ENCODE peak calls at places on chromosomes 1 and 21, in five cellular contexts. F, L, W, H and K are unnamed samples.

GRCh38 chr1:213641312-213641711 is 346.5 kb upstream of the PROX1 start:
- DNase-seq in F (no peak), L (no peak), W (no peak), H (no peak), K (no peak)

GRCh38 chr21:34642211-34643075 is 26.4 kb upstream of the CLIC6 start:
- DNase-seq in F (no peak), L (no peak), W (no peak), H (no peak), K (no peak)

GRCh38 chr1:185162491-185162890 is 5.5 kb downstream of the SWT1 start:
- DNase-seq in F (no peak), L (no peak), W (no peak), H (no peak), K (no peak)

GRCh38 chr1:23555225-23555801 is 4.0 kb downstream of the ID3 start:
- DNase-seq in F (no peak), L (peak; percentile 40), W (no peak), H (peak; percentile 69), K (peak; percentile 47)

GRCh38 chr21:31220567-31220966 is 123.5 kb downstream of the TIAM1 start:
- DNase-seq in F (no peak), L (no peak), W (no peak), H (no peak), K (no peak)

GRCh38 chr1:43147625-43148319 is 24.3 kb downstream of the EBNA1BP2 start:
- DNase-seq in F (peak; percentile 94), L (peak; percentile 73), W (peak; percentile 71), H (peak; percentile 60), K (peak; percentile 83)

GRCh38 chr1:93993731-93994130 is 84.5 kb upstream of the GCLM start:
- DNase-seq in F (no peak), L (no peak), W (no peak), H (no peak), K (no peak)

GRCh38 chr1:99472893-99473292 is 173.0 kb upstream of the PALMD start:
- DNase-seq in F (no peak), L (no peak), W (no peak), H (no peak), K (no peak)

GRCh38 chr1:40004857-40005256 is 35.7 kb upstream of the CAP1 start:
- DNase-seq in F (no peak), L (no peak), W (no peak), H (no peak), K (no peak)

GRCh38 chr1:28037946-28038345 is 50.5 kb downstream of the EYA3 start:
- DNase-seq in F (no peak), L (no peak), W (no peak), H (no peak), K (no peak)

GRCh38 chr1:241551759-241552638 is 19.8 kb downstream of the KMO start:
- DNase-seq in F (no peak), L (no peak), W (no peak), H (peak; percentile 34), K (no peak)

GRCh38 chr1:183215076-183215720 is 29.1 kb downstream of the LAMC2 start:
- DNase-seq in F (no peak), L (no peak), W (no peak), H (no peak), K (no peak)

GRCh38 chr1:245645894-245646293 is 491.1 kb downstream of the KIF26B start:
- DNase-seq in F (no peak), L (no peak), W (no peak), H (no peak), K (no peak)

GRCh38 chr1:245648749-245649517 is 494.1 kb downstream of the KIF26B start:
- DNase-seq in F (no peak), L (no peak), W (no peak), H (no peak), K (no peak)

GRCh38 chr1:245650441-245650840 is 495.7 kb downstream of the KIF26B start:
- DNase-seq in F (no peak), L (no peak), W (no peak), H (no peak), K (no peak)

GRCh38 chr1:245641384-245641783 is 486.6 kb downstream of the KIF26B start:
- DNase-seq in F (no peak), L (no peak), W (no peak), H (no peak), K (no peak)

GRCh38 chr1:245645406-245645805 is 490.6 kb downstream of the KIF26B start:
- DNase-seq in F (no peak), L (no peak), W (no peak), H (no peak), K (no peak)
- H3K4me3 ChIP-seq in F (no peak overlapping the region), L (no peak overlapping the region), W (no peak overlapping the region), H (no peak overlapping the region), K (no peak overlapping the region)

GRCh38 chr1:113211467-113211866 is 138.5 kb downstream of the LRIG2 start:
- DNase-seq in F (no peak), L (no peak), W (no peak), H (no peak), K (no peak)
- H3K27ac ChIP-seq in F (no peak overlapping the region), L (no peak overlapping the region), W (no peak overlapping the region), H (no peak overlapping the region), K (no peak overlapping the region)

GRCh38 chr1:6624712-6625578 is at the start of gene THAP3:
- DNase-seq in F (no peak), L (peak; percentile 86), W (peak; percentile 85), H (peak; percentile 91), K (peak; percentile 86)
- TF ChIP-seq POLR2A in F (peak; percentile 25), L (no peak), W (peak; percentile 9), H (peak; percentile 40), K (no peak)

GRCh38 chr1:24714859-24715520 is 30.3 kb upstream of the CLIC4 start:
- DNase-seq in F (no peak), L (no peak), W (no peak), H (no peak), K (no peak)

GRCh38 chr1:24715658-24716057 is 29.6 kb upstream of the CLIC4 start:
- DNase-seq in F (no peak), L (no peak), W (no peak), H (no peak), K (no peak)

GRCh38 chr1:24720152-24720551 is 25.1 kb upstream of the CLIC4 start:
- DNase-seq in F (no peak), L (peak; percentile 70), W (peak; percentile 89), H (peak; percentile 93), K (peak; percentile 62)

GRCh38 chr1:24721533-24721932 is 23.7 kb upstream of the CLIC4 start:
- DNase-seq in F (no peak), L (no peak), W (no peak), H (no peak), K (no peak)

GRCh38 chr1:24717867-24718650 is 27.2 kb upstream of the CLIC4 start:
- DNase-seq in F (no peak), L (no peak), W (no peak), H (no peak), K (no peak)
- H3K4me3 ChIP-seq in F (no peak overlapping the region), L (no peak overlapping the region), W (no peak overlapping the region), H (no peak overlapping the region), K (no peak overlapping the region)

GRCh38 chr1:106768501-106768900 is 288.0 kb upstream of the PRMT6 start:
- DNase-seq in F (no peak), L (no peak), W (no peak), H (no peak), K (no peak)

GRCh38 chr1:106768077-106768476 is 288.4 kb upstream of the PRMT6 start:
- DNase-seq in F (no peak), L (no peak), W (no peak), H (no peak), K (no peak)

DNA sequence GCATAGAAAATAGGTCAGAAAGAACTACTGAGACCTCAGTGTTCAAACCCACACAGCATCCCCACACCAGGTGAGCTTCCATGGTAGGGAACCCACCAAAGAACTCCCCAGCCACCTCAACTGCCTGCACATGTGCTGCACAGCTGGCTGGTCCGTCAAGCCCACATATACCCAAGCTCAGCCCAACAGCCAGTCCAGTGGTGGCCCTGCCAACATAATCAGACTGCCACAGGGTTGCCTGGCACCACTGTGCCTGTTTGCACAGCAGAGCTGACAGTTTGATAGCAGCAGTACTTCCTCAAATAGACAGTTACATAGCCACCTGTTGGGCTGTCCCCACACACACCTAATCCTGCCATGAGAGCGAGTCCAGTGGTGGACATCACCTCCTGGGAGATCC is 283.3 kb upstream of the PRMT6 start:
- DNase-seq in F (no peak), L (no peak), W (no peak), H (no peak), K (no peak)
- H3K27ac ChIP-seq in F (no peak overlapping the region), L (no peak overlapping the region), W (no peak overlapping the region), H (no peak overlapping the region), K (no peak overlapping the region)

DNA sequence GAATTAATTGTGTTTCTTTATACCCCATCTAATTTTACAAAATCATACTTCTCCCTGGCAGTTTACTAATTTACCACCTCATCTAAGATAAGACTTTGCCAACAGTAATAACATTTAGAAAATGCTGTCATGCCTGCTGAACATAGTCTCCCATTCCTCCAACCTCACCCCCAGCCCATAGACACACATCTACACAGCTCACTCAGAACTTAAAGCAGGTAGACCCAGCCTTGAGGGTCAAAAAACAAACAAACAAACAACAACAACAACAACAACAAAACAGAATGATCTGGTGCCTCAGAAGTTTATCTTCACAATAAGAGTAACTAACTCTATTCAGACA is 94.0 kb downstream of the ZC3H11B start:
- DNase-seq in F (no peak), L (no peak), W (no peak), H (no peak), K (no peak)
- TF ChIP-seq POLR2A in F (no peak), L (no peak), W (no peak), H (no peak), K (no peak)

DNA sequence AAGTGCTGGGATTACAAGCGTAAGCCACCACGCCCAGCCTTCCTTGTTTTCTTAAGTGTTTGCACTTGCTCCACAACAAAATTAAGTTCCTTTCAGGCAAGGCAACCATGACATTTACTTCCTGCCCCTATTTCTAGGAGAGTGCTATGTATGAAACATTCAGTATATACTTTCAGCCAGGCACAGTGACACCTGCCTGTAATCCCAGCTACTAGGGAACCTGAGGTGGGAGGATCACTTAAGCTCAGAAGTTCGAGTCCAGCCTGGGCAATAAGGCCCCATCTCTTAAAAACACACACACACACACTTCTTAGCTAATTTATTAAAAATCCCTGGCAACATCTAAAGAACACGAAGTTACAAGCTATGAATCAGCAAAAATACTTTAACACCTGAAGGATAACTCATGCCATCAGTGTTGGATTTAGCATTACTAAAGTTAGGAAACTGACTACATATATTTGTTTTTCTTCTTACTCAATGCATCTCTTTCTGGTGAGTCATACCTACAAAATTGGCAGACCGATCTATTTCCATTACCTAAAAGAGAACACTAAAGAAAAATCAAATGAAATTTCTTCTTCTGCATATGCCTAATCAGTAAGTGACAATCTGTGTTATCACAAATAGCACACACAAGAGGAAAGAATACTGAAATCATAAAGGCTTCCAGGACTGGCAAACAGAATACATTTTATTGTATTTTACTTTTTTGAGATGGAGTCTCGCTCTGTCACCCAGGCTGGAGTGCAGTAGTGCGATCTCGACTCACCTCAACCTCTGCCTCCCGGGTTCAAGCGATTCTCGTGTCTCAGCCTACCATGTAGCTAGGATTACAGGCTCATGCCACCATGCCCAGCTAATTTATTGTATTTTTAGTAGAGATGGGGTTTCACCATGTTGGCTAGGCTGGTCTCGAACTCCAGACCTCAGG is 41.5 kb downstream of the RNF115 start:
- DNase-seq in F (no peak), L (no peak), W (no peak), H (no peak), K (no peak)
- H3K4me3 ChIP-seq in F (no peak overlapping the region), L (no peak overlapping the region), W (peak overlapping the region; percentile 10), H (peak overlapping the region; percentile 38), K (no peak overlapping the region)